ENCODE peak calls at places on chromosomes 4 and X, in six cellular contexts. One of them, this sample, is unnamed.
A peak's percentile ranks its signal among the peaks of the same experiment; 100 is the strongest.

GRCh38 chr4:8612646-8613045 is 20.1 kb downstream of the CPZ start:
- DNase-seq in heart left ventricle: peak; percentile 6
- DNase-seq in endothelial cell of umbilical vein: no peak
- DNase-seq in adrenal gland: no peak
- DNase-seq in HCT116: no peak
- DNase-seq in uterus: no peak
- DNase-seq in this sample: no peak

GRCh38 chr4:140996757-140997156 is 136.5 kb downstream of the RNF150 start:
- DNase-seq in adrenal gland: no peak
- DNase-seq in uterus: no peak
- DNase-seq in heart left ventricle: no peak
- DNase-seq in endothelial cell of umbilical vein: no peak
- DNase-seq in HCT116: no peak
- DNase-seq in this sample: no peak

GRCh38 chr4:172868271-172868670 is 300.3 kb upstream of the GALNT7 start:
- DNase-seq in uterus: no peak
- DNase-seq in endothelial cell of umbilical vein: no peak
- DNase-seq in adrenal gland: no peak
- DNase-seq in heart left ventricle: no peak
- DNase-seq in HCT116: no peak
- DNase-seq in this sample: no peak

GRCh38 chr4:24428850-24429249 is 155.5 kb downstream of the DHX15 start:
- DNase-seq in HCT116: no peak
- DNase-seq in uterus: no peak
- DNase-seq in adrenal gland: no peak
- DNase-seq in heart left ventricle: no peak
- DNase-seq in endothelial cell of umbilical vein: no peak
- DNase-seq in this sample: no peak

GRCh38 chr4:163614866-163615265 is 120.4 kb downstream of the TMA16 start:
- DNase-seq in uterus: no peak
- DNase-seq in endothelial cell of umbilical vein: no peak
- DNase-seq in heart left ventricle: no peak
- DNase-seq in adrenal gland: no peak
- DNase-seq in HCT116: no peak
- DNase-seq in this sample: no peak

GRCh38 chr4:129223955-129224354 is 128.0 kb downstream of the C4orf33 start:
- DNase-seq in HCT116: no peak
- DNase-seq in adrenal gland: peak; percentile 12
- DNase-seq in heart left ventricle: no peak
- DNase-seq in uterus: no peak
- DNase-seq in endothelial cell of umbilical vein: no peak
- DNase-seq in this sample: no peak

GRCh38 chrX:151178746-151179145 is 2.4 kb downstream of the GPR50 start:
- DNase-seq in endothelial cell of umbilical vein: no peak
- DNase-seq in HCT116: no peak
- DNase-seq in adrenal gland: no peak
- DNase-seq in heart left ventricle: no peak
- DNase-seq in uterus: no peak
- DNase-seq in this sample: no peak

GRCh38 chr4:6892909-6893202 is 16.8 kb upstream of the TBC1D14 start:
- DNase-seq in HCT116: no peak
- DNase-seq in endothelial cell of umbilical vein: no peak
- DNase-seq in heart left ventricle: no peak
- DNase-seq in adrenal gland: no peak
- DNase-seq in uterus: no peak
- DNase-seq in this sample: no peak

GRCh38 chr4:72326692-72327632 is 242.1 kb downstream of the ADAMTS3 start:
- DNase-seq in HCT116: peak; percentile 8
- DNase-seq in heart left ventricle: no peak
- DNase-seq in adrenal gland: no peak
- DNase-seq in endothelial cell of umbilical vein: peak; percentile 49
- DNase-seq in uterus: no peak
- DNase-seq in this sample: peak; percentile 47

GRCh38 chr4:11232004-11232403 is 196.7 kb downstream of the HS3ST1 start:
- DNase-seq in adrenal gland: no peak
- DNase-seq in endothelial cell of umbilical vein: peak; percentile 17
- DNase-seq in heart left ventricle: no peak
- DNase-seq in HCT116: no peak
- DNase-seq in uterus: no peak
- DNase-seq in this sample: no peak

GRCh38 chr4:151014521-151015457 is at the start of gene LRBA:
- DNase-seq in endothelial cell of umbilical vein: peak; percentile 73
- DNase-seq in heart left ventricle: peak; percentile 66
- DNase-seq in HCT116: peak; percentile 81
- DNase-seq in uterus: peak; percentile 60
- DNase-seq in adrenal gland: peak; percentile 89
- DNase-seq in this sample: peak; percentile 84

GRCh38 chr4:158053801-158054200 is 119.0 kb downstream of the GASK1B start:
- DNase-seq in heart left ventricle: no peak
- DNase-seq in endothelial cell of umbilical vein: no peak
- DNase-seq in adrenal gland: no peak
- DNase-seq in HCT116: no peak
- DNase-seq in uterus: no peak
- DNase-seq in this sample: no peak

GRCh38 chrX:51893931-51894696 is 691 bp downstream of the MAGED1 start:
- DNase-seq in heart left ventricle: peak; percentile 37
- DNase-seq in HCT116: no peak
- DNase-seq in endothelial cell of umbilical vein: peak; percentile 16
- DNase-seq in uterus: peak; percentile 48
- DNase-seq in adrenal gland: peak; percentile 30
- DNase-seq in this sample: peak; percentile 20

GRCh38 chr4:142752331-142752830 is 93.7 kb downstream of the INPP4B start:
- DNase-seq in adrenal gland: no peak
- DNase-seq in heart left ventricle: no peak
- DNase-seq in uterus: no peak
- DNase-seq in HCT116: no peak
- DNase-seq in endothelial cell of umbilical vein: no peak
- DNase-seq in this sample: no peak

GRCh38 chr4:17687237-17687857 is 72.9 kb downstream of the MED28 start:
- DNase-seq in heart left ventricle: no peak
- DNase-seq in endothelial cell of umbilical vein: no peak
- DNase-seq in uterus: no peak
- DNase-seq in HCT116: no peak
- DNase-seq in adrenal gland: no peak
- DNase-seq in this sample: no peak

GRCh38 chrX:9324676-9325075 is 140.2 kb upstream of the TBL1X start:
- DNase-seq in endothelial cell of umbilical vein: no peak
- DNase-seq in heart left ventricle: no peak
- DNase-seq in uterus: no peak
- DNase-seq in HCT116: no peak
- DNase-seq in adrenal gland: no peak
- DNase-seq in this sample: no peak

GRCh38 chr4:80484707-80485106 is 149.2 kb downstream of the CFAP299 start:
- DNase-seq in endothelial cell of umbilical vein: no peak
- DNase-seq in uterus: no peak
- DNase-seq in adrenal gland: no peak
- DNase-seq in HCT116: no peak
- DNase-seq in heart left ventricle: no peak
- DNase-seq in this sample: no peak

GRCh38 chr4:120902925-120903324 is 19.6 kb downstream of the PRDM5 start:
- DNase-seq in HCT116: no peak
- DNase-seq in uterus: no peak
- DNase-seq in adrenal gland: no peak
- DNase-seq in heart left ventricle: no peak
- DNase-seq in endothelial cell of umbilical vein: no peak
- DNase-seq in this sample: no peak

GRCh38 chrX:24148535-24149345 is 789 bp upstream of the ZFX start:
- DNase-seq in endothelial cell of umbilical vein: peak; percentile 42
- DNase-seq in heart left ventricle: peak; percentile 51
- DNase-seq in uterus: peak; percentile 55
- DNase-seq in HCT116: no peak
- DNase-seq in adrenal gland: peak; percentile 42
- DNase-seq in this sample: peak; percentile 67
- TF ChIP-seq POLR2A in endothelial cell of umbilical vein: no peak
- TF ChIP-seq POLR2A in heart left ventricle: no peak
- TF ChIP-seq POLR2A in uterus: no peak
- TF ChIP-seq POLR2A in HCT116: no peak
- TF ChIP-seq POLR2A in adrenal gland: no peak
- TF ChIP-seq POLR2A in this sample: no peak

DNA sequence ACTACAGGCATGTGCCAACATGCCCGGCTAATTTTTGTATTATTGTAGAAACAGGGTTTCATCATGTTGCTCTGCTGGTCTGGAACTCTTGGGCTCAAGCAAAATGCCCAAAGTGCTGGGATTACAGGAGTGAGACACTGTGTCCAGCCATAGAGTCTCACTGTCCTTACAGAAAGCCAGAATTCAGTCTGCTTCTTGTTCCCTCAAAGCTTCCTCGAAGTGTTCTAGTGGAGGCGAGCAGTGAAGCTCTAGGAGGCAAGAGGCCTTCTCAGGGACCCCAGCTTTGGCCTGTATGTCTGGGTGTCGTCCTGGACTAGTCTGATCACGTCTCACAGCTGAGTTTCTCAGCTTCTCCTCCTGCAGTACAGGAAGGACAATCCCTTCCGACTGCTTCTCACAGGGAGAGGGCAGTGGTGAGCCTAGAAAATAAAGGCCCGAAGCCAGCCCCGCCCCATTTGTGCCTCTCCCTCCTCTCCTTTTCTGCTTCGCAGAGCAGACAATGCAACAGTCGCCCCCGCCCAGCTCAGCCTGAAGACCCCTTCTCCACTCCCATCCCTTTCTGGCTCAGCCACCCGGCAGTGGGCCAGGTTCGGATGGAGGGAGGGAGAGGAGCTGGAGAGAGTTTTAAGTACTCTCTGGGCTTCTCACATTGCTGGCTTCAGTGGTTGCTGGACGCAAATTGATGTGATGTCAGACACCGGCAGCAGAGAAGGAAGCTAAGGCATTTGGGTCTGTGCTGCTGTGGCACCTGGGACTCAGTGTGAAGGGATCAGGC is 11.1 kb upstream of the FAM3A start:
- DNase-seq in heart left ventricle: peak; percentile 83
- DNase-seq in adrenal gland: peak; percentile 82
- DNase-seq in endothelial cell of umbilical vein: peak; percentile 71
- DNase-seq in uterus: peak; percentile 82
- DNase-seq in HCT116: peak; percentile 27
- DNase-seq in this sample: peak; percentile 82
- TF ChIP-seq POLR2A in heart left ventricle: no peak
- TF ChIP-seq POLR2A in adrenal gland: no peak
- TF ChIP-seq POLR2A in endothelial cell of umbilical vein: no peak
- TF ChIP-seq POLR2A in uterus: no peak
- TF ChIP-seq POLR2A in HCT116: no peak
- TF ChIP-seq POLR2A in this sample: peak; percentile 44

DNA sequence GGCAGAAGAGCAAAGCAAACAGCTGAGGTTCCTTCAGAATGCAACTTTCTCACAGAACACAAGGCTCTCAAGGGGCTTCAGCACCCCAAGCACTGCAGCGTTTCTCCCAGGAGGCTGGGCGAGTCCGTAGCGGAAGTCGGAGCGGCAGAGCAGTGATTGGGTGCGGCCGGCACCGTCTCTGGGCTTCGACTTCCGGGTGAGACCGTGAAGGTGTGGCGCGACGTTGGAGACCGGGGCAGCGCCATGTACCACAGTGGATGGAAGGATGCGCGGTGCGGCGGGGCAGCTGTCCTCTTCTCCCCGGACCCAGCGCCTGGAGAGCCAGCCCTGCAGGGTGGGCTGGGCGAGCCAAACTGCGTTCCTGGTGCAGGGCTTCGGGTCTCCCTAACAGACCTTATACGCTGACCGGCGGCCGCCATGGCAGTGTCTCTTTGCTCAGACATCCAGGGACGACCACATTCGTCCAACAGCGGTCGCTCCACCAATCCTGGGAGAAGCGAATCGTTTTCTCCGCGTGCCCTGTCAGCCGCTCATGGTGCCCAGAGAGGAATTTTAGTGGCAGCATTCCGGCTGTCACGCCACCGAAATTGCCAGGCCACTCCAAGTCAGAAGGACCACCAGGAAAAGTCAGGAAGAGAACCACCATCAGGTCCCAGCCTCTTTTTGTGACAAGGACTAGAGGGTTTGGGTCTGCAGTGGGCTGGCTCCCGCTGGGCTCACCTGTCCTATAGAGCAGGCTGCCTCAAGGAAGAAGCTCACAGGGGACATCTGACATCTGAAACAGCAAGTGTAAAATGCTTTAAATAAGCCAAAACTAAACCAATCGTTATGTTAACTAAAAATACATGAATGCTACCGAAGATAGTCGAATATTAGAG is 20.5 kb downstream of the TRIM61 start:
- DNase-seq in endothelial cell of umbilical vein: peak; percentile 12
- DNase-seq in HCT116: no peak
- DNase-seq in adrenal gland: peak; percentile 69
- DNase-seq in uterus: peak; percentile 32
- DNase-seq in heart left ventricle: peak; percentile 88
- DNase-seq in this sample: peak; percentile 31
- TF ChIP-seq POLR2A in endothelial cell of umbilical vein: no peak
- TF ChIP-seq POLR2A in HCT116: no peak
- TF ChIP-seq POLR2A in adrenal gland: no peak
- TF ChIP-seq POLR2A in uterus: no peak
- TF ChIP-seq POLR2A in heart left ventricle: no peak
- TF ChIP-seq POLR2A in this sample: no peak

GRCh38 chrX:103747199-103747598 is 29.4 kb upstream of the PLP1 start:
- DNase-seq in HCT116: no peak
- DNase-seq in endothelial cell of umbilical vein: no peak
- DNase-seq in adrenal gland: no peak
- DNase-seq in uterus: no peak
- DNase-seq in heart left ventricle: no peak
- DNase-seq in this sample: no peak

GRCh38 chrX:103741879-103742278 is 31.2 kb downstream of the TMEM31 start:
- DNase-seq in adrenal gland: no peak
- DNase-seq in heart left ventricle: no peak
- DNase-seq in HCT116: no peak
- DNase-seq in uterus: no peak
- DNase-seq in endothelial cell of umbilical vein: no peak
- DNase-seq in this sample: no peak

GRCh38 chrX:103742339-103742738 is 31.6 kb downstream of the TMEM31 start:
- DNase-seq in endothelial cell of umbilical vein: no peak
- DNase-seq in uterus: no peak
- DNase-seq in adrenal gland: no peak
- DNase-seq in heart left ventricle: no peak
- DNase-seq in HCT116: no peak
- DNase-seq in this sample: no peak
- TF ChIP-seq POLR2A in endothelial cell of umbilical vein: no peak
- TF ChIP-seq POLR2A in uterus: no peak
- TF ChIP-seq POLR2A in adrenal gland: no peak
- TF ChIP-seq POLR2A in heart left ventricle: no peak
- TF ChIP-seq POLR2A in HCT116: no peak
- TF ChIP-seq POLR2A in this sample: no peak

DNA sequence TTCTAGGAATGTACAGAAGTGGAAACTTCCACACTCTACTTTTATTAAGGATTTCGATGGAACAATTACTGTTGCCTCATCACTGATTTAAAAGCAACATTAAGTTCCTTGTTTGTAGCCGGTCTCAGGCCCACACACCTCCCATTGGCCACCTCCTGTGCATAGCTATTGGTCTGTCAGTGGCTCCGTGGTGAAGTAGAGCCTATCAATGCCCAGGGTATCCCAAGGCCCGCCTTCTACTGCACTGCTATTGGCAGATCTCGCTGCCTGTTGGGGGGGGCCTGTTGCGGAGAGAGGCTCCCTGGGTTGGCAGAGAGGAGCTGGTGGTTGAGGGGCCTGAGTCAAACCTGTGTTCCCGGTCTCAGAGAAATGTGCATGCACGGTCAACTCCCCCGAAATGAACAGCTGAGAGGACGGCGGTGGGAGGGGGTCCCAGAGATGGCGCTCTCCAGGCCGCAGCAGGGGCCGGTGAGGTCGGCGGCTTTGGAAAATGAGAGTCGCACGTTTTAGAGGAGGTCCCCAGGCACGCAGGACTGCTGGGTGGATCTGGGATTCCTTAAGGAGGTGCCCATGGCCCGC is 4.9 kb upstream of the ARAF start:
- DNase-seq in adrenal gland: peak; percentile 94
- DNase-seq in HCT116: no peak
- DNase-seq in uterus: peak; percentile 87
- DNase-seq in heart left ventricle: peak; percentile 94
- DNase-seq in endothelial cell of umbilical vein: peak; percentile 92
- DNase-seq in this sample: peak; percentile 91
- TF ChIP-seq POLR2A in adrenal gland: peak; percentile 19
- TF ChIP-seq POLR2A in HCT116: no peak
- TF ChIP-seq POLR2A in uterus: peak; percentile 70
- TF ChIP-seq POLR2A in heart left ventricle: peak; percentile 55
- TF ChIP-seq POLR2A in endothelial cell of umbilical vein: peak; percentile 46
- TF ChIP-seq POLR2A in this sample: peak; percentile 80